ENCODE peak calls at places on chromosomes 16 and 17, in four cellular contexts. One of them, this sample, is unnamed.

GRCh38 chr16:4015275-4015990 is 100.8 kb downstream of the ADCY9 start:
- DNase-seq in H9: no peak
- DNase-seq in mesenchymal stem cell: peak; percentile 46
- DNase-seq in mesendoderm: no peak
- DNase-seq in this sample: no peak

GRCh38 chr16:56450275-56450889 is 750 bp downstream of the NUDT21 start:
- DNase-seq in H9: no peak
- DNase-seq in mesenchymal stem cell: peak; percentile 40
- DNase-seq in mesendoderm: peak; percentile 45
- DNase-seq in this sample: no peak

GRCh38 chr17:77312786-77313599 is 172.2 kb downstream of the SEC14L1 start:
- DNase-seq in H9: no peak
- DNase-seq in mesenchymal stem cell: peak; percentile 67
- DNase-seq in mesendoderm: no peak
- DNase-seq in this sample: no peak

GRCh38 chr17:61414141-61414935 is 14.7 kb downstream of the TBX2 start:
- DNase-seq in H9: peak; percentile 30
- DNase-seq in mesenchymal stem cell: no peak
- DNase-seq in mesendoderm: no peak
- DNase-seq in this sample: no peak

GRCh38 chr17:3526491-3526890 is 31.1 kb downstream of the TRPV3 start:
- DNase-seq in H9: no peak
- DNase-seq in mesenchymal stem cell: no peak
- DNase-seq in mesendoderm: no peak
- DNase-seq in this sample: no peak

GRCh38 chr16:64144612-64145011 is 977.3 kb downstream of the CDH11 start:
- DNase-seq in H9: no peak
- DNase-seq in mesenchymal stem cell: peak; percentile 23
- DNase-seq in mesendoderm: no peak
- DNase-seq in this sample: no peak

GRCh38 chr16:26709175-26709574 is 357.6 kb upstream of the C16orf82 start:
- DNase-seq in H9: peak; percentile 42
- DNase-seq in mesenchymal stem cell: no peak
- DNase-seq in mesendoderm: peak; percentile 63
- DNase-seq in this sample: no peak

GRCh38 chr16:54930034-54930938 is at the start of gene IRX5:
- DNase-seq in H9: peak; percentile 94
- DNase-seq in mesenchymal stem cell: peak; percentile 94
- DNase-seq in mesendoderm: peak; percentile 97
- DNase-seq in this sample: peak; percentile 91

GRCh38 chr17:81711814-81712467 is at the start of gene SLC25A10:
- DNase-seq in H9: peak; percentile 78
- DNase-seq in mesenchymal stem cell: peak; percentile 71
- DNase-seq in mesendoderm: peak; percentile 72
- DNase-seq in this sample: peak; percentile 78

GRCh38 chr16:79613009-79613408 is 12.5 kb upstream of the MAF start:
- DNase-seq in H9: no peak
- DNase-seq in mesenchymal stem cell: no peak
- DNase-seq in mesendoderm: no peak
- DNase-seq in this sample: no peak

GRCh38 chr17:68738044-68738443 is 136.9 kb upstream of the FAM20A start:
- DNase-seq in H9: no peak
- DNase-seq in mesenchymal stem cell: no peak
- DNase-seq in mesendoderm: peak; percentile 47
- DNase-seq in this sample: no peak

GRCh38 chr17:4090898-4091297 is 51.9 kb downstream of the ZZEF1 start:
- DNase-seq in H9: no peak
- DNase-seq in mesenchymal stem cell: peak; percentile 20
- DNase-seq in mesendoderm: no peak
- DNase-seq in this sample: no peak

GRCh38 chr17:65438708-65439294 is 122.6 kb downstream of the AXIN2 start:
- DNase-seq in H9: no peak
- DNase-seq in mesenchymal stem cell: peak; percentile 41
- DNase-seq in mesendoderm: peak; percentile 70
- DNase-seq in this sample: no peak

GRCh38 chr16:84618428-84619102 is 687 bp upstream of the COTL1 start:
- DNase-seq in H9: peak; percentile 92
- DNase-seq in mesenchymal stem cell: peak; percentile 97
- DNase-seq in mesendoderm: peak; percentile 98
- DNase-seq in this sample: peak; percentile 52

GRCh38 chr17:44541884-44542581 is 15.3 kb upstream of the FZD2 start:
- DNase-seq in H9: peak; percentile 77
- DNase-seq in mesenchymal stem cell: no peak
- DNase-seq in mesendoderm: peak; percentile 79
- DNase-seq in this sample: no peak

GRCh38 chr17:43873091-43873490 is 26.1 kb downstream of the CD300LG start:
- DNase-seq in H9: no peak
- DNase-seq in mesenchymal stem cell: no peak
- DNase-seq in mesendoderm: no peak
- DNase-seq in this sample: no peak

GRCh38 chr17:41547921-41548843 is 20.1 kb upstream of the KRT19 start:
- DNase-seq in H9: no peak
- DNase-seq in mesenchymal stem cell: peak; percentile 94
- DNase-seq in mesendoderm: no peak
- DNase-seq in this sample: no peak

GRCh38 chr17:27241346-27241946 is 52.5 kb upstream of the WSB1 start:
- DNase-seq in H9: peak; percentile 44
- DNase-seq in mesenchymal stem cell: no peak
- DNase-seq in mesendoderm: peak; percentile 64
- DNase-seq in this sample: no peak

GRCh38 chr16:27370318-27370717 is 31.7 kb upstream of the IL21R start:
- DNase-seq in H9: no peak
- DNase-seq in mesenchymal stem cell: no peak
- DNase-seq in mesendoderm: no peak
- DNase-seq in this sample: no peak

GRCh38 chr17:27956601-27957445 is 63.7 kb upstream of the LYRM9 start:
- DNase-seq in H9: no peak
- DNase-seq in mesenchymal stem cell: no peak
- DNase-seq in mesendoderm: peak; percentile 89
- DNase-seq in this sample: no peak

GRCh38 chr16:84007946-84008345 is 34.6 kb downstream of the SLC38A8 start:
- DNase-seq in H9: no peak
- DNase-seq in mesenchymal stem cell: no peak
- DNase-seq in mesendoderm: no peak
- DNase-seq in this sample: no peak

DNA sequence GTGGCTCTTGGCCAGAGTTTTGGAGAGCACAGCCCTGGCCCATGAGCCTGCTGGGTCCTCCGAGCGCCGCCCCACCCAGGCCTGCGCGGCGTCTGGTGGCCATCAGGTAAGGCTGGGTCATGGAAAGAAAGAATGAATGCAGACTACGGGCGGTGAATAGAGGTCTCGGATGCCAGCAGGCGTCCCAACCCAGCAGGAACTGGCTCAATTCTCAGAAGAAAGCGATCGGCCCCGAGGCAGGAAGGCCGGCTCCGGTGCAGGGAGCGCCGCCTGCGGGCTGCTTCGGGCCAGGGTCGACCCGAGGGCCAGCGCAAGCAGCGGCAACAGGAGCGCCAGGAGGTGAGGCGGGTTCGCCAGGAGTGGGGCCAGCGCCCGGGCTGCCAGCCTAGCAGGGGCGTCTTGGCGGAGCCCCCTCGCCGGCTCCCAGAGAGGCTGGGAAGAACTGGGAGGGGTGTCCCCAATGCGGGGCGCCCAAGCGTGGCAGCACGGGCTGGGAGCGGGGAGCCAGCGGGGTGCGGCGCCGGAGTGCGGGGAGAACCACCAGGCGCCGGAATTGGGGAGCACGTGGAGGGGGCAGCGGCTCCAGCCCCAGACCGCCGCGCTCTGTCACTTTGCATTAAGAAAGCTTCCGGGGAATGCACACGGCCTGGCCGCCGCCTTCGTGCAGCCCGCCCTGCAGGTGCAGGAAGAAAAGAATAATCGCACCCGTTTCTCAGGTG is 7.1 kb upstream of the TMC5 start:
- DNase-seq in H9: peak; percentile 80
- DNase-seq in mesenchymal stem cell: no peak
- DNase-seq in mesendoderm: peak; percentile 80
- DNase-seq in this sample: peak; percentile 43
- H3K18ac ChIP-seq in H9: peak overlapping the region; percentile 33
- H3K18ac ChIP-seq in mesenchymal stem cell: no peak overlapping the region
- H3K18ac ChIP-seq in mesendoderm: peak overlapping the region; percentile 68
- H3K18ac ChIP-seq in this sample: peak overlapping the region; percentile 90

GRCh38 chr17:17824780-17825614 is 11.8 kb downstream of the SREBF1 start:
- DNase-seq in H9: peak; percentile 64
- DNase-seq in mesenchymal stem cell: peak; percentile 37
- DNase-seq in mesendoderm: peak; percentile 80
- DNase-seq in this sample: no peak

GRCh38 chr17:17822189-17822978 is 14.4 kb downstream of the SREBF1 start:
- DNase-seq in H9: no peak
- DNase-seq in mesenchymal stem cell: peak; percentile 59
- DNase-seq in mesendoderm: no peak
- DNase-seq in this sample: no peak

GRCh38 chr17:17824119-17824779 is 12.5 kb downstream of the SREBF1 start:
- DNase-seq in H9: no peak
- DNase-seq in mesenchymal stem cell: peak; percentile 51
- DNase-seq in mesendoderm: peak; percentile 57
- DNase-seq in this sample: no peak

GRCh38 chr17:17826340-17826708 is 10.5 kb downstream of the SREBF1 start:
- DNase-seq in H9: no peak
- DNase-seq in mesenchymal stem cell: no peak
- DNase-seq in mesendoderm: no peak
- DNase-seq in this sample: no peak

DNA sequence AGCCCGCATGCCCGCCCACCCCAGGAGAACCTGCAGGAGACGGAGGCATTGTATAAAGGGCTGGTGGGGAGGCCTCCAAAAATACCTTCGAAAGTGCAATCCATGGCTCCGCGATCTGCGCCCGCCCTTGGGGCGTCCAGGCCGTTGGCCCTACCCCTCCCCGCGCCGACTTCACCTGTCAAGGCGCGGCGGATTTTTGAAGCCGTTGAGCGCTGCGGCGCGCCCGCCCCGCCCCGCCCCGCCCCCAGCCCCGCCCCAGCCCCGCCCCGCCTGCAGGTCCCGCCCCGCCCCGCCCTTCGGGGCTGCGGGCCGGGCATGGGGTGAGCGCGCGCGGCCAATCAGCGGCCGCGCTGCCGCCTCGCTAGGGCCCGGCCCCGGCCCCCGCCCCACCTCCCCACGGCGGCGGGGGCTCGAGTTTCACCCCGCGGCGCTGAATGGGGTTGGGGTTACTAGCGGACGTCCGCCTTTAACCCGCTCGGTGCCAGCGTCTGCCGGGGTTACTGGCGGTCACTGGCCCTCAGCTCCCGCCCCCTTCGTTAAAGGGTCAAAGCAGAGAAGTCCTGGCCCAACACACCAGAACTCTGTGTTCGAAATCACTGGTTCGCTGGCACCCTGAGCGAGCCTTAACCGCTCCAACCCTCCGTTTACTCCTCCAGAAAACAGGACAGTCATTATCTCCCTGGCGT is 13.2 kb downstream of the SREBF1 start:
- DNase-seq in H9: peak; percentile 97
- DNase-seq in mesenchymal stem cell: peak; percentile 84
- DNase-seq in mesendoderm: peak; percentile 97
- DNase-seq in this sample: peak; percentile 89
- H3K4me1 ChIP-seq in H9: peaks cover 11% of the 10 kb centered on the region
- H3K4me1 ChIP-seq in mesenchymal stem cell: peaks cover 57% of the 10 kb centered on the region
- H3K4me1 ChIP-seq in mesendoderm: peaks cover 20% of the 10 kb centered on the region
- H3K4me1 ChIP-seq in this sample: peaks cover 57% of the 10 kb centered on the region

GRCh38 chr17:17080781-17081180 is 38.5 kb downstream of the MPRIP start:
- DNase-seq in H9: no peak
- DNase-seq in mesenchymal stem cell: no peak
- DNase-seq in mesendoderm: no peak
- DNase-seq in this sample: no peak

GRCh38 chr17:17081304-17081940 is 39.2 kb downstream of the MPRIP start:
- DNase-seq in H9: no peak
- DNase-seq in mesenchymal stem cell: no peak
- DNase-seq in mesendoderm: no peak
- DNase-seq in this sample: no peak

GRCh38 chr17:17079761-17080160 is 37.5 kb downstream of the MPRIP start:
- DNase-seq in H9: no peak
- DNase-seq in mesenchymal stem cell: no peak
- DNase-seq in mesendoderm: no peak
- DNase-seq in this sample: no peak

GRCh38 chr17:17079336-17079735 is 37.1 kb downstream of the MPRIP start:
- DNase-seq in H9: no peak
- DNase-seq in mesenchymal stem cell: no peak
- DNase-seq in mesendoderm: peak; percentile 91
- DNase-seq in this sample: no peak

GRCh38 chr17:17080181-17080631 is 37.9 kb downstream of the MPRIP start:
- DNase-seq in H9: no peak
- DNase-seq in mesenchymal stem cell: no peak
- DNase-seq in mesendoderm: no peak
- DNase-seq in this sample: no peak
- H3K18ac ChIP-seq in H9: no peak overlapping the region
- H3K18ac ChIP-seq in mesenchymal stem cell: no peak overlapping the region
- H3K18ac ChIP-seq in mesendoderm: no peak overlapping the region
- H3K18ac ChIP-seq in this sample: no peak overlapping the region

GRCh38 chr16:10895053-10895946 is 18.3 kb downstream of the CIITA start:
- DNase-seq in H9: peak; percentile 85
- DNase-seq in mesenchymal stem cell: peak; percentile 48
- DNase-seq in mesendoderm: peak; percentile 82
- DNase-seq in this sample: peak; percentile 75
- H3K4me1 ChIP-seq in H9: no peaks in the 10 kb centered on the region
- H3K4me1 ChIP-seq in mesenchymal stem cell: no peaks in the 10 kb centered on the region
- H3K4me1 ChIP-seq in mesendoderm: no peaks in the 10 kb centered on the region
- H3K4me1 ChIP-seq in this sample: no peaks in the 10 kb centered on the region